ENCODE peak calls at places on chromosomes 5 and 9, in seven cellular contexts. One of them, this sample, is unnamed.
A peak's percentile ranks its signal among the peaks of the same experiment; 100 is the strongest.

GRCh38 chr5:4216142-4216541 is 620.5 kb downstream of the IRX1 start:
- DNase-seq in cardiac fibroblast: no peak
- DNase-seq in cardiac muscle cell: no peak
- DNase-seq in mammary epithelial cell: no peak
- DNase-seq in pancreas: no peak
- DNase-seq in breast epithelium: no peak
- DNase-seq in tibial artery: no peak
- DNase-seq in this sample: no peak

GRCh38 chr5:172064358-172064757 is 57.9 kb upstream of the FBXW11 start:
- DNase-seq in cardiac fibroblast: no peak
- DNase-seq in cardiac muscle cell: no peak
- DNase-seq in mammary epithelial cell: no peak
- DNase-seq in pancreas: no peak
- DNase-seq in breast epithelium: no peak
- DNase-seq in tibial artery: no peak
- DNase-seq in this sample: no peak

GRCh38 chr9:137376386-137376785 is 46.6 kb downstream of the EXD3 start:
- DNase-seq in cardiac fibroblast: no peak
- DNase-seq in cardiac muscle cell: no peak
- DNase-seq in mammary epithelial cell: no peak
- DNase-seq in pancreas: no peak
- DNase-seq in breast epithelium: no peak
- DNase-seq in tibial artery: no peak
- DNase-seq in this sample: no peak

GRCh38 chr9:4686112-4686511 is 6.7 kb downstream of the CDC37L1 start:
- DNase-seq in cardiac fibroblast: peak; percentile 24
- DNase-seq in cardiac muscle cell: no peak
- DNase-seq in mammary epithelial cell: no peak
- DNase-seq in pancreas: no peak
- DNase-seq in breast epithelium: no peak
- DNase-seq in tibial artery: no peak
- DNase-seq in this sample: no peak

GRCh38 chr5:130795037-130795436 is 370.0 kb downstream of the HINT1 start:
- DNase-seq in cardiac fibroblast: peak; percentile 57
- DNase-seq in cardiac muscle cell: no peak
- DNase-seq in mammary epithelial cell: peak; percentile 89
- DNase-seq in pancreas: no peak
- DNase-seq in breast epithelium: no peak
- DNase-seq in tibial artery: no peak
- DNase-seq in this sample: no peak

GRCh38 chr5:134226441-134227192 is 744 bp upstream of the PPP2CA start:
- DNase-seq in cardiac fibroblast: no peak
- DNase-seq in cardiac muscle cell: no peak
- DNase-seq in mammary epithelial cell: peak; percentile 31
- DNase-seq in pancreas: no peak
- DNase-seq in breast epithelium: no peak
- DNase-seq in tibial artery: no peak
- DNase-seq in this sample: peak; percentile 40

GRCh38 chr5:64595519-64595855 is 89.7 kb downstream of the RGS7BP start:
- DNase-seq in cardiac fibroblast: no peak
- DNase-seq in cardiac muscle cell: no peak
- DNase-seq in mammary epithelial cell: no peak
- DNase-seq in pancreas: no peak
- DNase-seq in breast epithelium: no peak
- DNase-seq in tibial artery: no peak
- DNase-seq in this sample: no peak

GRCh38 chr9:93252781-93253530 is 69.0 kb downstream of the WNK2 start:
- DNase-seq in cardiac fibroblast: no peak
- DNase-seq in cardiac muscle cell: no peak
- DNase-seq in mammary epithelial cell: no peak
- DNase-seq in pancreas: no peak
- DNase-seq in breast epithelium: no peak
- DNase-seq in tibial artery: no peak
- DNase-seq in this sample: no peak

GRCh38 chr9:130414910-130415746 is 29.6 kb upstream of the ASS1 start:
- DNase-seq in cardiac fibroblast: no peak
- DNase-seq in cardiac muscle cell: no peak
- DNase-seq in mammary epithelial cell: no peak
- DNase-seq in pancreas: no peak
- DNase-seq in breast epithelium: no peak
- DNase-seq in tibial artery: no peak
- DNase-seq in this sample: no peak

GRCh38 chr5:160656961-160657570 is 194.9 kb downstream of the ATP10B start:
- DNase-seq in cardiac fibroblast: no peak
- DNase-seq in cardiac muscle cell: no peak
- DNase-seq in mammary epithelial cell: no peak
- DNase-seq in pancreas: no peak
- DNase-seq in breast epithelium: no peak
- DNase-seq in tibial artery: no peak
- DNase-seq in this sample: no peak

GRCh38 chr5:69527128-69527745 is 32.8 kb upstream of the GTF2H2C start:
- DNase-seq in cardiac fibroblast: no peak
- DNase-seq in cardiac muscle cell: no peak
- DNase-seq in mammary epithelial cell: no peak
- DNase-seq in pancreas: no peak
- DNase-seq in breast epithelium: no peak
- DNase-seq in tibial artery: no peak
- DNase-seq in this sample: no peak

GRCh38 chr9:115237383-115238087 is 119.6 kb upstream of the TNC start:
- DNase-seq in cardiac fibroblast: peak; percentile 9
- DNase-seq in cardiac muscle cell: no peak
- DNase-seq in mammary epithelial cell: no peak
- DNase-seq in pancreas: no peak
- DNase-seq in breast epithelium: no peak
- DNase-seq in tibial artery: peak; percentile 78
- DNase-seq in this sample: no peak

GRCh38 chr5:151047814-151048425 is 27.5 kb downstream of the GPX3 start:
- DNase-seq in cardiac fibroblast: peak; percentile 41
- DNase-seq in cardiac muscle cell: peak; percentile 45
- DNase-seq in mammary epithelial cell: no peak
- DNase-seq in pancreas: no peak
- DNase-seq in breast epithelium: no peak
- DNase-seq in tibial artery: peak; percentile 43
- DNase-seq in this sample: peak; percentile 26

GRCh38 chr5:72790188-72790587 is 26.3 kb upstream of the TNPO1 start:
- DNase-seq in cardiac fibroblast: peak; percentile 33
- DNase-seq in cardiac muscle cell: no peak
- DNase-seq in mammary epithelial cell: peak; percentile 26
- DNase-seq in pancreas: no peak
- DNase-seq in breast epithelium: no peak
- DNase-seq in tibial artery: no peak
- DNase-seq in this sample: no peak

GRCh38 chr5:144427871-144428270 is 257.2 kb downstream of the KCTD16 start:
- DNase-seq in cardiac fibroblast: peak; percentile 5
- DNase-seq in cardiac muscle cell: no peak
- DNase-seq in mammary epithelial cell: no peak
- DNase-seq in pancreas: no peak
- DNase-seq in breast epithelium: no peak
- DNase-seq in tibial artery: no peak
- DNase-seq in this sample: no peak

GRCh38 chr9:87567566-87567965 is 69.9 kb downstream of the DAPK1 start:
- DNase-seq in cardiac fibroblast: peak; percentile 57
- DNase-seq in cardiac muscle cell: no peak
- DNase-seq in mammary epithelial cell: no peak
- DNase-seq in pancreas: no peak
- DNase-seq in breast epithelium: no peak
- DNase-seq in tibial artery: peak; percentile 31
- DNase-seq in this sample: no peak

GRCh38 chr5:157384971-157385709 is 74.9 kb upstream of the NIPAL4 start:
- DNase-seq in cardiac fibroblast: peak; percentile 98
- DNase-seq in cardiac muscle cell: peak; percentile 88
- DNase-seq in mammary epithelial cell: peak; percentile 57
- DNase-seq in pancreas: no peak
- DNase-seq in breast epithelium: no peak
- DNase-seq in tibial artery: peak; percentile 75
- DNase-seq in this sample: no peak

GRCh38 chr9:101977614-101978210 is 239.3 kb upstream of the GRIN3A start:
- DNase-seq in cardiac fibroblast: peak; percentile 55
- DNase-seq in cardiac muscle cell: peak; percentile 5
- DNase-seq in mammary epithelial cell: peak; percentile 2
- DNase-seq in pancreas: no peak
- DNase-seq in breast epithelium: no peak
- DNase-seq in tibial artery: no peak
- DNase-seq in this sample: no peak

GRCh38 chr5:1975406-1975715 is 92.6 kb upstream of the IRX4 start:
- DNase-seq in cardiac fibroblast: no peak
- DNase-seq in cardiac muscle cell: no peak
- DNase-seq in mammary epithelial cell: peak; percentile 88
- DNase-seq in pancreas: peak; percentile 12
- DNase-seq in breast epithelium: no peak
- DNase-seq in tibial artery: no peak
- DNase-seq in this sample: no peak

GRCh38 chr5:1974081-1974480 is 91.4 kb upstream of the IRX4 start:
- DNase-seq in cardiac fibroblast: no peak
- DNase-seq in cardiac muscle cell: no peak
- DNase-seq in mammary epithelial cell: peak; percentile 83
- DNase-seq in pancreas: no peak
- DNase-seq in breast epithelium: no peak
- DNase-seq in tibial artery: no peak
- DNase-seq in this sample: no peak

GRCh38 chr5:1974501-1975405 is 92.0 kb upstream of the IRX4 start:
- DNase-seq in cardiac fibroblast: no peak
- DNase-seq in cardiac muscle cell: no peak
- DNase-seq in mammary epithelial cell: peak; percentile 63
- DNase-seq in pancreas: no peak
- DNase-seq in breast epithelium: no peak
- DNase-seq in tibial artery: no peak
- DNase-seq in this sample: no peak

GRCh38 chr5:1973391-1974013 is 90.8 kb upstream of the IRX4 start:
- DNase-seq in cardiac fibroblast: no peak
- DNase-seq in cardiac muscle cell: no peak
- DNase-seq in mammary epithelial cell: peak; percentile 98
- DNase-seq in pancreas: no peak
- DNase-seq in breast epithelium: no peak
- DNase-seq in tibial artery: no peak
- DNase-seq in this sample: no peak

GRCh38 chr5:1971944-1972343 is 89.2 kb upstream of the IRX4 start:
- DNase-seq in cardiac fibroblast: no peak
- DNase-seq in cardiac muscle cell: no peak
- DNase-seq in mammary epithelial cell: no peak
- DNase-seq in pancreas: no peak
- DNase-seq in breast epithelium: no peak
- DNase-seq in tibial artery: no peak
- DNase-seq in this sample: no peak
- TF ChIP-seq CTCF in cardiac fibroblast: no peak
- TF ChIP-seq CTCF in cardiac muscle cell: no peak
- TF ChIP-seq CTCF in mammary epithelial cell: no peak
- TF ChIP-seq CTCF in pancreas: no peak
- TF ChIP-seq CTCF in breast epithelium: no peak
- TF ChIP-seq CTCF in tibial artery: no peak
- TF ChIP-seq CTCF in this sample: no peak

DNA sequence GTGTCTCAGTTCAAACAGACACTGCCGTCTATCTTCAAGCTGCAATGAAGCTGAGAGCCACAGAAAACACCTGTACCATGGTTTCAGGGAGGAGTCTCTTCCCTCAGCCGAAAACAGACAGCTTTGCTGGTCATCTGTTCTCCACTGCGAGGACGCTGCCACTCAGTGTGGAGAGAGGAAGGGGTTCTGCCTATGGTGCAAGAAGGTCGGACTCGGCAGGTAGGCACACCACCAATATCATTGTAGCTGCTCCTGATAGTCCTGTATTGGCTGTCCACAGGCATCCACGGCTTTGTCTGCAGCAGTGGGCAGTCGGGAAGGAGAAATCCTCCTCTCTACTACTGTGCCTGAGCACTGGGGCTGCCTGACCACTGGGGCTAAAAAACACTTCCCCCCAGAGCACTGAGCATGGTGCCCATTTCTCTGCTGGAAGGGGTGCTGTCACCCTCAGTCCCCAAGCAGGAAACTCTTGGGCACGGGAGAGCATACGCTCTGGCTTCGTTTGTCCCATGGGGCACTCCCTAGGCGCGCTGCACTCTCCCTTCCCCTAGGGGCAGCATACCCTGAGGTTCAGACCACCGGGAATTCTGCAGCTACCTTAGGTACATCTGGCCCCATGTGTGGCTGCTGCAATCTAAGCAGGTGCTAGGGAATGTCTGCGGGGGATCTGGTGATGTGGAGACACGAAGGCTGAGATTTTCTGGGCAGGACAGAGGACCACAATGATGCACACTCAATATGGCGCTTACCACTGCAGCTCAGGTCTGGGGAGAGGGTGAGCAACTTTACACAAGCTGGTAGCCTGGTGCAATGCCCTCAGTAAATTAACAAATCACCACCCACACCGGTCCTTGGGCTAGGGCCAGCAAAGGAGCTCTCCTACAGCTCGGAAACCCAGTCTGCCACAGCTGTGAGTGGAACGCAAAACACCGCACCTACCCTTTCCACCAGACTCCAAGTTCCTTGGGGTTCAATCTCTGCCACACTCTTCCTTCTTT is 880.9 kb upstream of the SEMA6A start:
- DNase-seq in cardiac fibroblast: no peak
- DNase-seq in cardiac muscle cell: peak; percentile 22
- DNase-seq in mammary epithelial cell: peak; percentile 5
- DNase-seq in pancreas: peak; percentile 50
- DNase-seq in breast epithelium: no peak
- DNase-seq in tibial artery: no peak
- DNase-seq in this sample: no peak
- TF ChIP-seq CTCF in cardiac fibroblast: no peak
- TF ChIP-seq CTCF in cardiac muscle cell: peak; percentile 19
- TF ChIP-seq CTCF in mammary epithelial cell: peak; percentile 37
- TF ChIP-seq CTCF in pancreas: peak; percentile 40
- TF ChIP-seq CTCF in breast epithelium: no peak
- TF ChIP-seq CTCF in tibial artery: no peak
- TF ChIP-seq CTCF in this sample: no peak

GRCh38 chr5:159440235-159440634 is 109.9 kb upstream of the IL12B start:
- DNase-seq in cardiac fibroblast: no peak
- DNase-seq in cardiac muscle cell: no peak
- DNase-seq in mammary epithelial cell: no peak
- DNase-seq in pancreas: no peak
- DNase-seq in breast epithelium: no peak
- DNase-seq in tibial artery: no peak
- DNase-seq in this sample: no peak
- TF ChIP-seq CTCF in cardiac fibroblast: no peak
- TF ChIP-seq CTCF in cardiac muscle cell: no peak
- TF ChIP-seq CTCF in mammary epithelial cell: no peak
- TF ChIP-seq CTCF in pancreas: no peak
- TF ChIP-seq CTCF in breast epithelium: no peak
- TF ChIP-seq CTCF in tibial artery: no peak
- TF ChIP-seq CTCF in this sample: no peak

GRCh38 chr9:121767176-121767769 is 115.8 kb downstream of the DAB2IP start:
- DNase-seq in cardiac fibroblast: no peak
- DNase-seq in cardiac muscle cell: no peak
- DNase-seq in mammary epithelial cell: no peak
- DNase-seq in pancreas: no peak
- DNase-seq in breast epithelium: no peak
- DNase-seq in tibial artery: no peak
- DNase-seq in this sample: no peak

GRCh38 chr9:121766081-121766683 is 114.7 kb downstream of the DAB2IP start:
- DNase-seq in cardiac fibroblast: no peak
- DNase-seq in cardiac muscle cell: no peak
- DNase-seq in mammary epithelial cell: no peak
- DNase-seq in pancreas: no peak
- DNase-seq in breast epithelium: no peak
- DNase-seq in tibial artery: no peak
- DNase-seq in this sample: no peak

GRCh38 chr9:121764371-121764730 is 112.9 kb downstream of the DAB2IP start:
- DNase-seq in cardiac fibroblast: no peak
- DNase-seq in cardiac muscle cell: no peak
- DNase-seq in mammary epithelial cell: no peak
- DNase-seq in pancreas: no peak
- DNase-seq in breast epithelium: no peak
- DNase-seq in tibial artery: no peak
- DNase-seq in this sample: no peak

GRCh38 chr9:121763561-121764370 is 112.3 kb downstream of the DAB2IP start:
- DNase-seq in cardiac fibroblast: no peak
- DNase-seq in cardiac muscle cell: no peak
- DNase-seq in mammary epithelial cell: no peak
- DNase-seq in pancreas: no peak
- DNase-seq in breast epithelium: no peak
- DNase-seq in tibial artery: no peak
- DNase-seq in this sample: no peak

GRCh38 chr9:121765021-121765950 is 113.9 kb downstream of the DAB2IP start:
- DNase-seq in cardiac fibroblast: peak; percentile 49
- DNase-seq in cardiac muscle cell: peak; percentile 84
- DNase-seq in mammary epithelial cell: peak; percentile 32
- DNase-seq in pancreas: peak; percentile 76
- DNase-seq in breast epithelium: no peak
- DNase-seq in tibial artery: peak; percentile 70
- DNase-seq in this sample: no peak
- TF ChIP-seq CTCF in cardiac fibroblast: no peak
- TF ChIP-seq CTCF in cardiac muscle cell: no peak
- TF ChIP-seq CTCF in mammary epithelial cell: no peak
- TF ChIP-seq CTCF in pancreas: no peak
- TF ChIP-seq CTCF in breast epithelium: peak; percentile 27
- TF ChIP-seq CTCF in tibial artery: no peak
- TF ChIP-seq CTCF in this sample: no peak

This sample was measured in nephron progenitor cell.